ENCODE peak calls at places on chromosome 18, in eight cellular contexts. One of them, this sample, is unnamed.

GRCh38 chr18:32595735-32596134 is 125.1 kb upstream of the GAREM1 start:
- DNase-seq in sigmoid colon: no peak
- DNase-seq in iris pigment epithelial cell: no peak
- DNase-seq in cardiac muscle cell: no peak
- DNase-seq in left kidney: no peak
- DNase-seq in memory B cell: no peak
- DNase-seq in KG1: no peak
- DNase-seq in naive B cell: no peak
- DNase-seq in this sample: no peak

GRCh38 chr18:42893991-42894390 is 221.5 kb downstream of the RIT2 start:
- DNase-seq in sigmoid colon: no peak
- DNase-seq in iris pigment epithelial cell: no peak
- DNase-seq in cardiac muscle cell: no peak
- DNase-seq in left kidney: peak
- DNase-seq in memory B cell: no peak
- DNase-seq in KG1: no peak
- DNase-seq in naive B cell: no peak
- DNase-seq in this sample: no peak

GRCh38 chr18:73724908-73725307 is 422.7 kb downstream of the FBXO15 start:
- DNase-seq in sigmoid colon: no peak
- DNase-seq in iris pigment epithelial cell: no peak
- DNase-seq in cardiac muscle cell: no peak
- DNase-seq in left kidney: no peak
- DNase-seq in memory B cell: no peak
- DNase-seq in KG1: no peak
- DNase-seq in naive B cell: no peak
- DNase-seq in this sample: no peak

GRCh38 chr18:43279015-43279758 is 1.9 kb upstream of the SYT4 start:
- DNase-seq in sigmoid colon: no peak
- DNase-seq in iris pigment epithelial cell: peak
- DNase-seq in cardiac muscle cell: peak
- DNase-seq in left kidney: peak
- DNase-seq in memory B cell: no peak
- DNase-seq in KG1: no peak
- DNase-seq in naive B cell: no peak
- DNase-seq in this sample: peak

GRCh38 chr18:23529597-23529996 is 26.3 kb downstream of the RMC1 start:
- DNase-seq in sigmoid colon: no peak
- DNase-seq in iris pigment epithelial cell: peak
- DNase-seq in cardiac muscle cell: no peak
- DNase-seq in left kidney: no peak
- DNase-seq in memory B cell: no peak
- DNase-seq in KG1: no peak
- DNase-seq in naive B cell: no peak
- DNase-seq in this sample: peak

GRCh38 chr18:10166164-10166807 is 252.5 kb downstream of the VAPA start:
- DNase-seq in sigmoid colon: no peak
- DNase-seq in iris pigment epithelial cell: no peak
- DNase-seq in cardiac muscle cell: no peak
- DNase-seq in left kidney: no peak
- DNase-seq in memory B cell: no peak
- DNase-seq in KG1: no peak
- DNase-seq in naive B cell: no peak
- DNase-seq in this sample: no peak

GRCh38 chr18:68467966-68468365 is 246.9 kb downstream of the TMX3 start:
- DNase-seq in sigmoid colon: no peak
- DNase-seq in iris pigment epithelial cell: peak
- DNase-seq in cardiac muscle cell: no peak
- DNase-seq in left kidney: no peak
- DNase-seq in memory B cell: no peak
- DNase-seq in KG1: no peak
- DNase-seq in naive B cell: no peak
- DNase-seq in this sample: no peak

GRCh38 chr18:66560092-66560491 is 43.8 kb downstream of the CDH19 start:
- DNase-seq in sigmoid colon: no peak
- DNase-seq in iris pigment epithelial cell: peak
- DNase-seq in cardiac muscle cell: peak
- DNase-seq in left kidney: peak
- DNase-seq in memory B cell: no peak
- DNase-seq in KG1: no peak
- DNase-seq in naive B cell: no peak
- DNase-seq in this sample: peak

GRCh38 chr18:79798346-79798998 is 734 bp downstream of the KCNG2 start:
- DNase-seq in sigmoid colon: peak
- DNase-seq in iris pigment epithelial cell: peak
- DNase-seq in cardiac muscle cell: no peak
- DNase-seq in left kidney: peak
- DNase-seq in memory B cell: no peak
- DNase-seq in KG1: no peak
- DNase-seq in naive B cell: no peak
- DNase-seq in this sample: no peak

GRCh38 chr18:31100598-31101147 is 1.5 kb downstream of the DSC2 start:
- DNase-seq in sigmoid colon: no peak
- DNase-seq in iris pigment epithelial cell: no peak
- DNase-seq in cardiac muscle cell: peak
- DNase-seq in left kidney: no peak
- DNase-seq in memory B cell: no peak
- DNase-seq in KG1: no peak
- DNase-seq in naive B cell: no peak
- DNase-seq in this sample: peak

This sample was measured in Caki2.